ENCODE peak calls at places on chromosomes 5 and 9, in nine cellular contexts. J, H, T, O, L, F, M, I and S are unnamed samples.

GRCh38 chr9:10112798-10113197 is 500.0 kb downstream of the PTPRD start:
- DNase-seq in J (no peak), H (no peak), T (no peak), O (no peak), L (no peak), F (no peak), M (no peak), I (peak), S (no peak)

GRCh38 chr9:34929506-34930102 is 28.5 kb upstream of the PHF24 start:
- DNase-seq in J (no peak), H (peak), T (peak), O (no peak), L (no peak), F (peak), M (peak), I (no peak), S (peak)

GRCh38 chr5:135105105-135105484 is 71.1 kb upstream of the PITX1 start:
- DNase-seq in J (no peak), H (no peak), T (no peak), O (no peak), L (no peak), F (no peak), M (no peak), I (no peak), S (no peak)

GRCh38 chr5:127518319-127518621 is 830 bp downstream of the PRRC1 start:
- DNase-seq in J (no peak), H (peak), T (no peak), O (no peak), L (no peak), F (no peak), M (no peak), I (no peak), S (no peak)

GRCh38 chr9:21747171-21747570 is 55.3 kb upstream of the MTAP start:
- DNase-seq in J (no peak), H (no peak), T (no peak), O (no peak), L (no peak), F (no peak), M (peak), I (no peak), S (no peak)

GRCh38 chr5:172789687-172790495 is 18.9 kb upstream of the DUSP1 start:
- DNase-seq in J (no peak), H (no peak), T (no peak), O (peak), L (no peak), F (no peak), M (peak), I (no peak), S (no peak)

GRCh38 chr5:149790276-149790675 is 60.2 kb downstream of the PPARGC1B start:
- DNase-seq in J (no peak), H (no peak), T (no peak), O (no peak), L (no peak), F (no peak), M (no peak), I (no peak), S (no peak)

GRCh38 chr5:41835625-41836024 is 34.6 kb downstream of the OXCT1 start:
- DNase-seq in J (peak), H (no peak), T (no peak), O (no peak), L (no peak), F (no peak), M (peak), I (peak), S (peak)

GRCh38 chr5:143265995-143266394 is 137.5 kb downstream of the NR3C1 start:
- DNase-seq in J (no peak), H (no peak), T (no peak), O (no peak), L (no peak), F (no peak), M (no peak), I (no peak), S (no peak)

GRCh38 chr9:34993502-34994428 is 4.2 kb downstream of the DNAJB5 start:
- DNase-seq in J (no peak), H (no peak), T (no peak), O (peak), L (no peak), F (no peak), M (peak), I (peak), S (peak)

GRCh38 chr5:83475540-83476469 is 4.3 kb downstream of the VCAN start:
- DNase-seq in J (no peak), H (no peak), T (no peak), O (no peak), L (no peak), F (no peak), M (peak), I (no peak), S (no peak)

GRCh38 chr5:31487510-31487909 is 44.4 kb downstream of the DROSHA start:
- DNase-seq in J (no peak), H (no peak), T (no peak), O (no peak), L (no peak), F (no peak), M (no peak), I (no peak), S (no peak)

GRCh38 chr9:121610638-121610953 is 40.8 kb upstream of the DAB2IP start:
- DNase-seq in J (no peak), H (no peak), T (no peak), O (no peak), L (no peak), F (no peak), M (no peak), I (no peak), S (no peak)

GRCh38 chr5:121702783-121703182 is 148.9 kb upstream of the FTMT start:
- DNase-seq in J (no peak), H (no peak), T (no peak), O (no peak), L (no peak), F (no peak), M (no peak), I (no peak), S (no peak)

GRCh38 chr5:148915224-148915803 is 88.9 kb downstream of the ADRB2 start:
- DNase-seq in J (no peak), H (no peak), T (no peak), O (no peak), L (no peak), F (no peak), M (no peak), I (no peak), S (no peak)

GRCh38 chr5:160188151-160188967 is 40.9 kb upstream of the FABP6 start:
- DNase-seq in J (no peak), H (no peak), T (no peak), O (peak), L (no peak), F (no peak), M (peak), I (peak), S (peak)

GRCh38 chr5:116320486-116320885 is 235.7 kb downstream of the COMMD10 start:
- DNase-seq in J (no peak), H (no peak), T (no peak), O (no peak), L (no peak), F (no peak), M (peak), I (no peak), S (no peak)